ENCODE peak calls at places on chromosome 17, in four cellular contexts. Y is A549, Z is IMR-90, W is K562. S is an unnamed sample.

GRCh38 chr17:73506470-73507435 is 137.5 kb downstream of the SDK2 start:
- DNase-seq in Y (no peak), Z (no peak), W (no peak), S (no peak)

GRCh38 chr17:61065263-61065773 is 334.3 kb upstream of the TBX2 start:
- DNase-seq in Y (peak; percentile 10), Z (peak; percentile 36), W (no peak), S (no peak)

GRCh38 chr17:39132192-39132600 is 19.2 kb downstream of the PLXDC1 start:
- DNase-seq in Y (no peak), Z (peak; percentile 86), W (no peak), S (no peak)

GRCh38 chr17:50221500-50222480 is 20.4 kb upstream of the COL1A1 start:
- DNase-seq in Y (no peak), Z (peak; percentile 68), W (no peak), S (no peak)

GRCh38 chr17:79562117-79562805 is 48.6 kb downstream of the RBFOX3 start:
- DNase-seq in Y (no peak), Z (no peak), W (no peak), S (no peak)

GRCh38 chr17:49739662-49740271 is 24.2 kb downstream of the FAM117A start:
- DNase-seq in Y (no peak), Z (peak; percentile 16), W (peak; percentile 97), S (no peak)

GRCh38 chr17:40241435-40241834 is 22.3 kb downstream of the WIPF2 start:
- DNase-seq in Y (no peak), Z (no peak), W (no peak), S (no peak)

GRCh38 chr17:75513667-75514052 is 1.7 kb downstream of the CASKIN2 start:
- DNase-seq in Y (no peak), Z (no peak), W (no peak), S (no peak)

GRCh38 chr17:10984163-10984562 is 146.3 kb upstream of the PIRT start:
- DNase-seq in Y (no peak), Z (no peak), W (no peak), S (no peak)

GRCh38 chr17:10019941-10020403 is 114.9 kb upstream of the RCVRN start:
- DNase-seq in Y (no peak), Z (no peak), W (no peak), S (no peak)

GRCh38 chr17:49906511-49907136 is 58.8 kb upstream of the TAC4 start:
- DNase-seq in Y (no peak), Z (no peak), W (no peak), S (no peak)

GRCh38 chr17:38654411-38655398 is 20.1 kb downstream of the EPOP start:
- DNase-seq in Y (no peak), Z (no peak), W (peak; percentile 66), S (peak; percentile 64)

GRCh38 chr17:39171933-39172332 is 6.0 kb upstream of the ARL5C start:
- DNase-seq in Y (no peak), Z (no peak), W (no peak), S (no peak)

GRCh38 chr17:35094902-35095301 is 24.8 kb downstream of the RAD51D start:
- DNase-seq in Y (no peak), Z (peak; percentile 93), W (no peak), S (no peak)

GRCh38 chr17:38450699-38451029 is 22.4 kb downstream of the ARHGAP23 start:
- DNase-seq in Y (no peak), Z (no peak), W (no peak), S (no peak)

GRCh38 chr17:19672009-19672837 is 23.7 kb downstream of the ALDH3A2 start:
- DNase-seq in Y (no peak), Z (peak; percentile 8), W (no peak), S (no peak)

GRCh38 chr17:20728181-20728580 is 148.7 kb downstream of the CDRT15L2 start:
- DNase-seq in Y (no peak), Z (no peak), W (no peak), S (no peak)

GRCh38 chr17:42525221-42525620 is 10.8 kb upstream of the NAGLU start:
- DNase-seq in Y (no peak), Z (peak; percentile 89), W (no peak), S (no peak)

GRCh38 chr17:42527932-42528331 is 8.1 kb upstream of the NAGLU start:
- DNase-seq in Y (no peak), Z (no peak), W (no peak), S (no peak)

GRCh38 chr17:42529054-42529453 is 7.0 kb upstream of the NAGLU start:
- DNase-seq in Y (no peak), Z (no peak), W (no peak), S (no peak)

GRCh38 chr17:42522798-42523278 is 13.2 kb upstream of the NAGLU start:
- DNase-seq in Y (no peak), Z (no peak), W (no peak), S (no peak)

GRCh38 chr17:42526031-42526444 is 10.0 kb upstream of the NAGLU start:
- DNase-seq in Y (no peak), Z (peak; percentile 66), W (no peak), S (no peak)
- TF ChIP-seq ELK1 in Y (no peak), Z (no peak), W (no peak), S (no peak)

DNA sequence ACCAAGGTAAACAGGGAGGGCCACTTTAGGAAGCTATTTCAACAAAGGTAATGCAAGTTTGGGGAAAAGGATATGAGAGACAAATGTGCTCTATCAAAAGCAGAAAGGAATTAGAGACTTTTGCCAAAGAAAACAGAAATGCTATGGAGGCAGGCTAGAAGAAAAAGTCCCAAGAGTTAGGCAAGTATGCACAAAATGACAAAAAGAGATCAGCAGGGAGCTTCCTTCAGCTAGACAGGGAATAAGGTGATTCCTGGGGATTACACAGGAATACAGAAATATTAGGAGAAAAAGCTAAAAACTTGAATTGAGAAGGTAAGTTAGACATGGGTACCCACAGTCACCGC is 2.4 kb downstream of the FXR2 start:
- DNase-seq in Y (no peak), Z (no peak), W (no peak), S (no peak)
- TF ChIP-seq ELK1 in Y (no peak), Z (no peak), W (no peak), S (no peak)

GRCh38 chr17:65987988-65988387 is 203.9 kb downstream of the CEP112 start:
- DNase-seq in Y (peak; percentile 14), Z (peak; percentile 48), W (no peak), S (peak; percentile 5)
- TF ChIP-seq ELK1 in Y (no peak), Z (no peak), W (no peak), S (no peak)

GRCh38 chr17:77700165-77700881 is 258.2 kb upstream of the TNRC6C start:
- DNase-seq in Y (no peak), Z (no peak), W (no peak), S (no peak)
- TF ChIP-seq ELK1 in Y (no peak), Z (no peak), W (no peak), S (no peak)

DNA sequence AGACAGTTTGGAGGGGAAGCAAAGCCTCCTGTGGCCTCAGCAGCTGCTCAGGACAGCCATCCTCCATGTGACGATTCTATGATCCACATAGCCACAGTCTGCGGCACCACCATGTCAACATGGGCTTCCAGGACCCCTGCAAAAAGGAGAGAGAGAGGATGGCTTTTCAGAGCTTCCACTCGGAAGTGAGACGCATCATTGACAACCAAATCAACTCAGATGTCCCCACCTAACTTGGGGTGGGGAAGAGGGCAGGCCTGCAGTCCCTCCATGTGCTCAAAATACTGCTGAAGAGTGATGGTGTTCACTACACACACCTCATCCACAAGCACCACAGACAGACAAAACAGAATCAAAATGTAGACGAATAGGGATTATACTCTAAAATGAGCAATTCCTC is 5.9 kb upstream of the METTL16 start:
- DNase-seq in Y (no peak), Z (no peak), W (no peak), S (no peak)
- TF ChIP-seq ELK1 in Y (no peak), Z (no peak), W (no peak), S (no peak)

GRCh38 chr17:29151567-29151966 is 28.6 kb downstream of the MYO18A start:
- DNase-seq in Y (peak; percentile 62), Z (peak; percentile 73), W (peak; percentile 51), S (no peak)

GRCh38 chr17:29148257-29148789 is 31.9 kb downstream of the MYO18A start:
- DNase-seq in Y (no peak), Z (no peak), W (no peak), S (no peak)

GRCh38 chr17:29149431-29150064 is 30.6 kb downstream of the MYO18A start:
- DNase-seq in Y (no peak), Z (peak; percentile 36), W (no peak), S (no peak)

GRCh38 chr17:29148790-29149430 is 31.3 kb downstream of the MYO18A start:
- DNase-seq in Y (peak; percentile 92), Z (peak; percentile 90), W (peak; percentile 94), S (peak; percentile 79)

DNA sequence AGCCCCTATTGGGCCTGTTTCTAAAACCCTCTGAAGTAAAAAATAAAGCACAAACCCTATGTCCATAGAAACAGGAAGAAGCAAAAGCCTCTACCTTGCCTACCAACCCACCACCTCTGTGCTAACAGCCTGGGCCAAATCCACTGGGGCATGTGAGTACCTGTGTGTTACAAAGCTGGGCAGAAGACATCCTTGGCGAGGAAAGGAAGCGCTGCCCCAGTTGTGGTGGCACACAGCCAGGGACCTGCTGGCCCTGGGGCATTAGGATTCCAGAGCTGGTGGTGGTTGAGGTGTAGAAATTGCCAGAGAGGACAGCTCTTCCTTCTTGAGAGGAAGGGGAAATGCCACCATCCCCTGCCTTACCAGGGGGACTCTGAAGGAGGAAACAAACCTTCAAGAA is 30.0 kb downstream of the MYO18A start:
- DNase-seq in Y (no peak), Z (no peak), W (no peak), S (no peak)
- TF ChIP-seq ELK1 in Y (no peak), Z (no peak), W (no peak), S (no peak)

DNA sequence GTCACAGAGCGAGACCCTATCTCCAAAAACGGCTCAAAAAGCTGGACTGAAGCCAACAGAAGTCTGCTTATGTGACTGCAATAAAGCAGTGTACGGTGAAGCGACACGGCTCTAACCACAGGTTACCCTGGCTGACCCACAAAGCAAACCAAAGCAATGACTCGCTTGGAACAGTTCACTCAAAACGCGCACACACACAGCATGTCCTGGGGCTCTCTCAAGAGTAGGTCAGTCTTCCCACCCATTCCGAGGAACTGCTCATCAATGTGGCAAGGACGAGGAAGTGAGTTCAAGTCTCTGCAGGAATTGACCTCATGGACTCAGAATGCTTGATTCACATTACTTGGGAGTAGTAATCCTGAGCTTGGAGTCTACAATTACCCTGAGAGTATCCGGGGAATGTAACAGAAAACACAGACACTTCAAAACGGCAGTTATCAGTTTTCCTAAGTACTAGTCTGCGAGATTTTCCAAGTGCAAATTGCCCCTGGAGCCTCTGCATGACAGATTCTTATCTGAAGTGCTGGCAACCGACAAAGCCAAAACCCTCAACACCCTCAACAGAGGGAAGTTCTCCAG is 25.4 kb downstream of the PELP1 start:
- DNase-seq in Y (peak; percentile 43), Z (peak; percentile 96), W (no peak), S (no peak)
- TF ChIP-seq ELK1 in Y (no peak), Z (no peak), W (no peak), S (no peak)

GRCh38 chr17:71793550-71793949 is 327.3 kb upstream of the SOX9 start:
- DNase-seq in Y (no peak), Z (peak; percentile 7), W (no peak), S (no peak)

GRCh38 chr17:71790791-71791190 is 330.0 kb upstream of the SOX9 start:
- DNase-seq in Y (peak; percentile 13), Z (peak; percentile 11), W (no peak), S (no peak)

GRCh38 chr17:71791311-71791710 is 329.5 kb upstream of the SOX9 start:
- DNase-seq in Y (no peak), Z (no peak), W (no peak), S (no peak)

GRCh38 chr17:71792966-71793365 is 327.9 kb upstream of the SOX9 start:
- DNase-seq in Y (no peak), Z (peak; percentile 81), W (no peak), S (no peak)
- TF ChIP-seq ELK1 in Y (no peak), Z (no peak), W (no peak), S (no peak)

S was measured in GM12878.